ENCODE peak calls at places on chromosomes 3 and 15, in four cellular contexts. A, H, C and U are unnamed samples.

GRCh38 chr3:36649078-36649477 is 115.3 kb downstream of the DCLK3 start:
- DNase-seq in A (no peak), H (no peak), C (no peak), U (no peak)

GRCh38 chr15:26355671-26356070 is 417.2 kb downstream of the GABRB3 start:
- DNase-seq in A (no peak), H (no peak), C (no peak), U (peak; percentile 17)

GRCh38 chr15:41493205-41493901 is at the start of gene ITPKA:
- DNase-seq in A (peak; percentile 30), H (peak; percentile 88), C (peak; percentile 89), U (peak; percentile 80)

GRCh38 chr15:56918046-56918906 is at the start of gene TCF12:
- DNase-seq in A (peak; percentile 68), H (peak; percentile 71), C (peak; percentile 93), U (peak; percentile 96)

GRCh38 chr3:45986303-45986982 is 9.2 kb downstream of the FYCO1 start:
- DNase-seq in A (no peak), H (peak; percentile 91), C (no peak), U (no peak)

GRCh38 chr3:100159564-100160153 is 45.4 kb upstream of the FILIP1L start:
- DNase-seq in A (no peak), H (no peak), C (no peak), U (no peak)

GRCh38 chr15:47301481-47301880 is 415.8 kb upstream of the SEMA6D start:
- DNase-seq in A (no peak), H (no peak), C (no peak), U (no peak)

GRCh38 chr15:85274315-85275050 is 105.9 kb upstream of the AKAP13 start:
- DNase-seq in A (no peak), H (no peak), C (no peak), U (no peak)

DNA sequence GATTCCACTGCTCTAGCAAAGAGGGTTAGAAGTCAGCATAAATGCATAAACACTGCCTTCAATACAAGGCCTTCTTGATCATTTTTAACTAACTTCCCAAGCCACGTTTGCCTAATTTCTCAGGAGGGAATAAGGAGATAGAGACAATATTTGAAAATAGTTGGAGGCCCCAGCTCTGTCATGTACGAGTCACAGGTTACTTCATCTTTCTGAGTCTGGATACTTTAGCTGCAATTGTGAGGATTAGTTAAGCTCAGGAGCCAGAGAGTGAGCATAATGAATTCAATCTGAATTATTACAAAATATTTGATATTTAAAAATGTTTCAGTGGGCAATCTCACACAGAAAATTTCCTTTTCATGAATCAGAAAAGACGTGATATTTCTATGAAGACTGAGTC is 298.9 kb downstream of the SHOX2 start:
- DNase-seq in A (no peak), H (no peak), C (no peak), U (no peak)
- TF ChIP-seq ETV6 in A (no peak), H (no peak), C (no peak), U (no peak)

GRCh38 chr15:52483712-52484111 is 45.0 kb downstream of the MYO5A start:
- DNase-seq in A (no peak), H (no peak), C (no peak), U (no peak)
- TF ChIP-seq ETV6 in A (no peak), H (no peak), C (no peak), U (no peak)

GRCh38 chr15:90039996-90040395 is 38.9 kb downstream of the ZNF710 start:
- DNase-seq in A (no peak), H (no peak), C (no peak), U (no peak)
- TF ChIP-seq ETV6 in A (no peak), H (no peak), C (no peak), U (no peak)

DNA sequence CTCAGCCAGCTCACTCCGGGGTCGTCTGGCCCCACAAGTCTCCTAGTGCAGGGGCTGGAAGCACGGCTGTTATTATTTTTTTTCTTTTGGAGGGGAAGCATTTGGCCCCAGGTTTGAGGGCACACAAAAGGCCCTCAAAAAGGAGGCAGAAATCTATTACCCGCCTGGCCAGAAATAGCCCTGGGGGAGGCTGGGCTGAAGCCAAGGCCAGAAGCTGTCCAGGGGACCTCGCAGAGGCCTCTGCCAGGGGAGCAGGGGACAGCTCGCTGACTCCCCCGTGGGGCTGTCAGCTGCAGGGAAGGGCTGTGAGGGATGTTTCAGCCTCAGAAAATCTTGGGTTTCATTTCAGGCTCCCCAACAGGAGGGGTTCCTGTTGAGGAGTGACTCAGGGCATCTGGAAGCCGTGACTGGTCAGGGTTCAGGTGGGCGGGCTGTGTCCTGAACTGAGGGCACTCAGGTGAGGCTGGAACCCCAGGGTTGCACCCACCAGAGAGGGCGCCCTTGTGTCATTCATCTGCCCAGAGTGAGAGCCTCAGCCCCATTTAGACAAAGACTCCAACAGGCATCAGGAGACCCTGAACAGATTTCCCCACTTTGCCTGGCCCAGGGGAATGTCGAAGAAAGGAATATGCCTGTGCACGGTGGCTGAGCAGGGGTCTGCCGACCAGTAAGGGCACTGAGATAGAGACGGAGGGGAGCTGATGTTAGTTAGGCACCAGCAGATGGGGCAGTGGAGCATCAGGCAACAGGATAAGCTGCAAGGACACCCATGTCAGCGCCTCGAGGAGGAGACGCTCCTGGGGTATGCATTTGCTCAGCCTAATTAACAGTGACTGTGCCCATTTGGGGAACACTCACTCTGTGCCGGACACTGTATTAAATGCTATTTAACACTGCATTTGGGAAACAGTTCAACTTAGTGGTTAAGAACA is 43.5 kb upstream of the SLC6A11 start:
- DNase-seq in A (no peak), H (peak; percentile 52), C (peak; percentile 29), U (peak; percentile 81)
- TF ChIP-seq ETV6 in A (no peak), H (no peak), C (no peak), U (no peak)

GRCh38 chr15:70509282-70510272 is 253.8 kb downstream of the UACA start:
- DNase-seq in A (no peak), H (no peak), C (no peak), U (no peak)
- TF ChIP-seq ETV6 in A (no peak), H (no peak), C (no peak), U (no peak)

GRCh38 chr15:38455096-38455495 is 1.2 kb downstream of the FAM98B start:
- DNase-seq in A (no peak), H (no peak), C (no peak), U (no peak)
- TF ChIP-seq ETV6 in A (no peak), H (no peak), C (no peak), U (no peak)

DNA sequence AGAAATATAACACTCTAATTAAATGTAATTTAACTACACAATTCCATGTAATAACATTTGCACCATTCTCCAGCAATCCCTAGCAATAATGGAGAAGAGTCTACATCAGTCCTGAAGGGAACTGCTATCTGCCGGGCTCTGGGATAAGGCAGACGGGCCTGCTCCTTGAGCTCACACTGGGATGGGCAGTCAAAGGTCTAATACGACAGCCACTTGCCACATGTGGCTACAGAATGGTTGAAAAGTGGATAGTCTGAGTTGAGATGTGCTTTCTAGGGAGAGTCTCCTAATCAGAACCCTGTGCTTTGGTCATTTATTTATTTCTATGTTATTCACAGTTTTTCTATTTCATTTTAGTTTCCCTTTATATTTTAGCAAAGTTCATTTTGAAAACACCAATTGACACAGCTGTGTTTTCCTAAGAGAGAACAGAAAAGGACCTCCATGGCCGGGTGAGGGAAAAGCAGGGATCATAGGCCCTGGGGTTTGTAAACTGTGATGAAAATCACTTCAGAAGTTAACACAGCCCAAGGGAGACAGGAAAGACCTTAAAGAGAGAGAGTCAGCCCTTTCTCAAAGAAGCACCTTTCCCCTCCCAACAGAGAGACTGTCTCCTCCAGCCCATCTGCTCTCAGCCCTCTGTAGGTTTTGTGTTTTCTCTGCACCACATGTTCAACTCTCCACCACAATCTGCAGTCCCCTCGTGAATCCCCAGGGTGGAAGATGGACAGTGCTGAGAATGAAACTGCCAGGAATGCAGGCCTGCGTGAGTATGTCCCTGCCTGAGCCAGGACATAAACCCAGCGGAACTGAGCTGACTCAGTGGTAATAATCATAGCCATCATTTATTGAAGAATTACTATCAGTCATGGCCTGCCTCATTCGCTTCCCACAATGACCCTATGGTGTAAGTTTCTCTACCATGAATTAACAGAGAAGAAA is 11.6 kb downstream of the FSIP1 start:
- DNase-seq in A (no peak), H (no peak), C (no peak), U (no peak)
- TF ChIP-seq ETV6 in A (no peak), H (no peak), C (no peak), U (no peak)

GRCh38 chr3:166013073-166013679 is 176.0 kb upstream of the BCHE start:
- DNase-seq in A (no peak), H (peak; percentile 39), C (no peak), U (no peak)
- TF ChIP-seq ETV6 in A (no peak), H (no peak), C (no peak), U (no peak)